ENCODE peak calls at places on chromosomes 3 and 15, in six cellular contexts. Y is mammary epithelial cell, G is SK-N-SH, E is cardiac muscle cell, R is transverse colon, X is adrenal gland. T is an unnamed sample.

GRCh38 chr3:123960791-123961507 is at the start of gene CCDC14:
- DNase-seq in Y (peak; percentile 93), G (peak; percentile 90), E (peak; percentile 99), R (peak; percentile 93), X (peak; percentile 96), T (peak; percentile 96)

GRCh38 chr3:188242426-188243123 is 88.6 kb downstream of the LPP start:
- DNase-seq in Y (peak; percentile 75), G (no peak), E (no peak), R (no peak), X (no peak), T (no peak)

GRCh38 chr15:74431645-74432044 is 2.1 kb downstream of the SEMA7A start:
- DNase-seq in Y (no peak), G (no peak), E (no peak), R (no peak), X (no peak), T (no peak)

GRCh38 chr3:177110308-177111254 is 86.7 kb downstream of the TBL1XR1 start:
- DNase-seq in Y (no peak), G (no peak), E (no peak), R (no peak), X (no peak), T (no peak)

GRCh38 chr3:99972380-99973104 is 141.8 kb downstream of the FILIP1L start:
- DNase-seq in Y (no peak), G (no peak), E (no peak), R (no peak), X (peak; percentile 54), T (no peak)

GRCh38 chr15:61871926-61872522 is 188.2 kb downstream of the VPS13C start:
- DNase-seq in Y (no peak), G (peak; percentile 11), E (peak; percentile 7), R (no peak), X (no peak), T (no peak)

GRCh38 chr3:155805204-155805801 is 775 bp downstream of the C3orf33 start:
- DNase-seq in Y (peak; percentile 15), G (no peak), E (no peak), R (peak; percentile 57), X (peak; percentile 66), T (no peak)

GRCh38 chr15:69862540-69862939 is 235.2 kb downstream of the TLE3 start:
- DNase-seq in Y (no peak), G (no peak), E (no peak), R (no peak), X (no peak), T (no peak)

GRCh38 chr3:42149537-42150426 is 58.6 kb downstream of the TRAK1 start:
- DNase-seq in Y (peak; percentile 16), G (no peak), E (no peak), R (peak; percentile 91), X (no peak), T (peak; percentile 82)

GRCh38 chr3:15044311-15044710 is 20.8 kb downstream of the MRPS25 start:
- DNase-seq in Y (no peak), G (no peak), E (no peak), R (no peak), X (no peak), T (no peak)

GRCh38 chr3:54826255-54826691 is 101.6 kb downstream of the LRTM1 start:
- DNase-seq in Y (no peak), G (no peak), E (no peak), R (no peak), X (no peak), T (no peak)

GRCh38 chr15:29141206-29141907 is 128.3 kb downstream of the NSMCE3 start:
- DNase-seq in Y (peak; percentile 17), G (no peak), E (no peak), R (no peak), X (peak; percentile 33), T (peak; percentile 10)

DNA sequence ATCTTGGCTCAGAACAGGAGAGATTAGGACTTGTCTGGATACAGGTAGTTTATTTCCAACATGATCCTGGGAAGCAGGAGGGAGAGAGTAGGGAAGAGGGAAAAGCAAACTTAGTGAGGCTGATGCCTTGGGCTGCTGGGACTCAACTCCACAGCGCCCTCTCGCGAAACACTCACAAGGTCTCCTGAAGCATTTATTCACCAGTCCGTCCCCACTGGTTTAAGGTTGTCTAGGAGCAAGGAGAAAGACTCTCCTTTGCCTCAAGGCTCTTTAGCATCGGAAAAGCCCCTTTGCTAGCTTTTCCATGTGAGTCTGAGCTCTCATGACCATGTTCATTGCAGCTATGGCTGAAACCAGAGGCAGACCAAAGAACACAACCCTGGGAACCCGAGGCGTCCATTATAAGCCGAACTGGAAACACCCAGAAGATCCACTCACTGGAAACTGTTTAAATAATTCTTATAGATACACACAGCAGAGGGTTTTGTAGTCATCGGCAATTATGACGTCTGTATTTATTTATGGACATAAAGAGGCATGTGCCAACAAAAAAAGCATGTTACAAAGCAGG is 244.5 kb downstream of the CD47 start:
- DNase-seq in Y (peak; percentile 25), G (no peak), E (peak; percentile 86), R (peak; percentile 66), X (peak; percentile 88), T (no peak)
- TF ChIP-seq CTCF in Y (peak; percentile 56), G (no peak), E (peak; percentile 83), R (peak; percentile 48), X (peak; percentile 42), T (peak; percentile 57)

DNA sequence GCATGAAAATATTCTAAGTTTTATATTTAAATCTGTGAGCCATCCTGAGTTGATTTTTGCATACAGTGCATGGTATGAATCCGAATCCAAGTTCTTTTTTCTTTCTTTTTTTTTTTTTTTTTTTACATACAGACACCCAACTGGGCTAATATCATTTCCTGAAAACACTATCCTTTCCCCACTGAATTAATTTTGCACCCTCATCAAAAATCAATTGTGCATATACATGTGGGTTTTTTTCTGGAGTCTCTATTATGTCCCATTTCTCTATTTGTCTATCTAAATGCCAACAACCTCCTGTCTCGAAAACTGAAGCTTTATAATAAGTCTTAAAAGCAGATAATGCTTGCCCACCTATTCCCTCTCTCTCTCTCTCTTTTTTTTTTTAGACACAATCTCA is 5.9 kb upstream of the ABI3BP start:
- DNase-seq in Y (no peak), G (no peak), E (no peak), R (no peak), X (no peak), T (no peak)
- H3K27ac ChIP-seq in Y (no peak overlapping the region), G (no peak overlapping the region), E (no peak overlapping the region), R (no peak overlapping the region), X (no peak overlapping the region), T (no peak overlapping the region)

GRCh38 chr15:57111002-57111401 is 192.6 kb downstream of the TCF12 start:
- DNase-seq in Y (no peak), G (no peak), E (no peak), R (no peak), X (no peak), T (no peak)
- TF ChIP-seq CTCF in Y (no peak), G (peak; percentile 38), E (peak; percentile 18), R (no peak), X (no peak), T (no peak)

GRCh38 chr3:71039332-71039731 is 544.2 kb downstream of the FOXP1 start:
- DNase-seq in Y (no peak), G (no peak), E (no peak), R (no peak), X (no peak), T (no peak)
- H3K27ac ChIP-seq in Y (no peak overlapping the region), G (no peak overlapping the region), E (no peak overlapping the region), R (no peak overlapping the region), X (no peak overlapping the region), T (peak overlapping the region; percentile 6)